ENCODE peak calls at places on chromosomes 4 and X, in five cellular contexts. Z is neural crest cell, M is GM04503, D is ovary, S is adipocyte. L is an unnamed sample.
A peak's percentile ranks its signal among the peaks of the same experiment; 100 is the strongest.

GRCh38 chrX:74514384-74514783 is 93.1 kb downstream of the SLC16A2 start:
- DNase-seq in M (no peak), Z (no peak), D (no peak), S (no peak), L (no peak)

GRCh38 chrX:973010-973409 is 239.4 kb downstream of the CRLF2 start:
- DNase-seq in M (no peak), D (no peak), Z (no peak), S (no peak), L (no peak)

GRCh38 chrX:81174286-81174685 is 27.4 kb downstream of the HMGN5 start:
- DNase-seq in Z (no peak), S (peak; percentile 71), D (no peak), M (no peak), L (no peak)

GRCh38 chr4:136768925-136769275 is 763.4 kb downstream of the PCDH18 start:
- DNase-seq in M (no peak), S (peak; percentile 83), D (no peak), Z (no peak), L (no peak)

GRCh38 chrX:109489174-109489573 is 7.3 kb upstream of the GUCY2F start:
- DNase-seq in M (no peak), Z (no peak), S (no peak), D (no peak), L (no peak)

GRCh38 chr4:81351653-81352455 is 119.9 kb downstream of the RASGEF1B start:
- DNase-seq in D (peak; percentile 52), S (peak; percentile 91), M (no peak), Z (peak; percentile 63), L (peak; percentile 77)

GRCh38 chr4:10965196-10965595 is 280.6 kb upstream of the CLNK start:
- DNase-seq in S (no peak), M (no peak), D (no peak), Z (no peak), L (no peak)

GRCh38 chr4:71833175-71833900 is 49.5 kb upstream of the GC start:
- DNase-seq in Z (no peak), S (no peak), M (no peak), D (no peak), L (no peak)

GRCh38 chrX:136768469-136769084 is 12.2 kb downstream of the ARHGEF6 start:
- DNase-seq in Z (no peak), M (peak; percentile 88), D (peak; percentile 40), S (peak; percentile 76), L (peak; percentile 73)

GRCh38 chrX:102154900-102155805 is 624 bp downstream of the BEX5 start:
- DNase-seq in D (peak; percentile 30), S (no peak), M (no peak), Z (no peak), L (no peak)

GRCh38 chr4:113539408-113539807 is 222.1 kb downstream of the CAMK2D start:
- DNase-seq in D (no peak), S (peak; percentile 50), M (peak; percentile 56), Z (no peak), L (no peak)

GRCh38 chr4:6048537-6048936 is 30.3 kb upstream of the C4orf50 start:
- DNase-seq in M (no peak), Z (no peak), S (no peak), D (no peak), L (no peak)

GRCh38 chr4:120694973-120695372 is 227.6 kb downstream of the PRDM5 start:
- DNase-seq in S (no peak), D (peak; percentile 51), Z (no peak), M (no peak), L (peak; percentile 71)

GRCh38 chr4:13548059-13548983 is 4.0 kb upstream of the NKX3-2 start:
- DNase-seq in Z (no peak), D (no peak), S (no peak), M (no peak), L (peak; percentile 68)

GRCh38 chr4:101400096-101400495 is 52.8 kb upstream of the PPP3CA start:
- DNase-seq in D (no peak), S (peak; percentile 7), Z (no peak), M (no peak), L (no peak)

GRCh38 chrX:136662976-136663375 is 15.0 kb downstream of the CD40LG start:
- DNase-seq in S (no peak), M (no peak), D (no peak), Z (no peak), L (no peak)

GRCh38 chr4:158863296-158863695 is 94.5 kb downstream of the FNIP2 start:
- DNase-seq in S (no peak), D (no peak), Z (no peak), M (no peak), L (no peak)

GRCh38 chrX:16479206-16479869 is 170.6 kb upstream of the S100G start:
- DNase-seq in M (no peak), D (no peak), Z (no peak), S (peak; percentile 22), L (no peak)

GRCh38 chrX:3271485-3272186 is 74.8 kb downstream of the MXRA5 start:
- DNase-seq in D (no peak), M (peak; percentile 82), Z (no peak), S (peak; percentile 71), L (no peak)

GRCh38 chrX:11665144-11666040 is at the start of gene ARHGAP6:
- DNase-seq in D (peak; percentile 62), M (peak; percentile 21), S (peak; percentile 69), Z (peak; percentile 34), L (peak; percentile 92)

GRCh38 chr4:139901516-139902327 is 236.1 kb downstream of the MGST2 start:
- DNase-seq in Z (no peak), D (no peak), M (no peak), S (peak; percentile 58), L (no peak)

GRCh38 chr4:36786519-36786918 is 458.0 kb upstream of the NWD2 start:
- DNase-seq in S (no peak), D (no peak), M (no peak), Z (no peak), L (no peak)

GRCh38 chr4:87961993-87962791 is 13.3 kb upstream of the SPP1 start:
- DNase-seq in Z (no peak), S (peak; percentile 21), M (no peak), D (no peak), L (no peak)

GRCh38 chr4:166312166-166312565 is 439.1 kb downstream of the TLL1 start:
- DNase-seq in D (no peak), S (peak; percentile 24), Z (no peak), M (no peak), L (no peak)

GRCh38 chr4:56215901-56216300 is 171.4 kb downstream of the AASDH start:
- DNase-seq in D (no peak), S (no peak), M (no peak), Z (no peak), L (no peak)

GRCh38 chr4:7805533-7806079 is 134.1 kb downstream of the AFAP1 start:
- DNase-seq in Z (no peak), S (peak; percentile 92), M (peak; percentile 69), D (no peak), L (no peak)

GRCh38 chr4:100042235-100042634 is 92.2 kb upstream of the H2AZ1 start:
- DNase-seq in M (no peak), D (no peak), S (peak; percentile 40), Z (no peak), L (no peak)

GRCh38 chr4:4412661-4413372 is 25.9 kb downstream of the NSG1 start:
- DNase-seq in D (peak; percentile 9), Z (no peak), M (no peak), S (no peak), L (no peak)

GRCh38 chr4:89352541-89352940 is 44.9 kb upstream of the GPRIN3 start:
- DNase-seq in D (no peak), M (no peak), S (no peak), Z (no peak), L (no peak)

GRCh38 chr4:126798214-126798613 is 834.5 kb upstream of the INTU start:
- DNase-seq in D (no peak), Z (no peak), M (no peak), S (no peak), L (no peak)

GRCh38 chr4:25861951-25862410 is 807 bp downstream of the SEL1L3 start:
- DNase-seq in M (no peak), Z (no peak), D (no peak), S (peak; percentile 55), L (no peak)

GRCh38 chrX:72254835-72255234 is 16.0 kb upstream of the ERCC6L start:
- DNase-seq in Z (no peak), M (no peak), D (no peak), S (no peak), L (no peak)

GRCh38 chrX:21132686-21133393 is 241.4 kb upstream of the CNKSR2 start:
- DNase-seq in D (no peak), S (no peak), Z (no peak), M (no peak), L (no peak)

GRCh38 chrX:24672701-24673190 is 21.0 kb upstream of the POLA1 start:
- DNase-seq in S (no peak), M (no peak), D (no peak), Z (peak; percentile 52), L (no peak)

GRCh38 chrX:31609130-31609529 is 537.3 kb upstream of the FTHL17 start:
- DNase-seq in Z (no peak), S (peak; percentile 87), D (no peak), M (peak; percentile 24), L (no peak)

GRCh38 chr4:141797966-141798365 is 161.6 kb downstream of the IL15 start:
- DNase-seq in D (no peak), M (no peak), Z (no peak), S (peak; percentile 20), L (no peak)

GRCh38 chrX:54093159-54093558 is 48.9 kb upstream of the PHF8 start:
- DNase-seq in M (no peak), Z (no peak), S (no peak), D (no peak), L (no peak)

GRCh38 chr4:77600521-77601451 is 4.8 kb upstream of the CXCL13 start:
- DNase-seq in S (peak; percentile 71), M (no peak), Z (no peak), D (no peak), L (no peak)

GRCh38 chr4:101232074-101232776 is 115.1 kb downstream of the PPP3CA start:
- DNase-seq in D (no peak), M (peak; percentile 55), S (peak; percentile 80), Z (no peak), L (no peak)